ENCODE peak calls at places on chromosomes 11 and 22, in eight cellular contexts. T, U, Z, M, I, V, S and A are unnamed samples.

GRCh38 chr11:19347911-19348310 is 107.2 kb upstream of the E2F8 start:
- DNase-seq in Z (no peak), S (no peak), T (no peak), I (no peak), V (no peak), M (no peak), U (no peak), A (no peak)

GRCh38 chr11:65021509-65021908 is 5.7 kb upstream of the SNX15 start:
- DNase-seq in S (no peak), T (no peak), Z (no peak), M (no peak), V (no peak), U (no peak), I (no peak), A (peak)

GRCh38 chr11:1152316-1153104 is 5.2 kb upstream of the MUC5AC start:
- DNase-seq in I (no peak), Z (peak), M (peak), S (no peak), T (peak), V (no peak), U (peak), A (peak)

GRCh38 chr11:10622957-10623787 is 54.7 kb upstream of the LYVE1 start:
- DNase-seq in I (no peak), M (no peak), Z (no peak), S (no peak), U (no peak), T (no peak), V (peak), A (no peak)

GRCh38 chr22:31289335-31289734 is 3.0 kb downstream of the PIK3IP1 start:
- DNase-seq in S (no peak), M (no peak), I (no peak), V (no peak), U (no peak), T (no peak), Z (no peak), A (peak)

GRCh38 chr22:47776329-47776728 is 1013.9 kb downstream of the TBC1D22A start:
- DNase-seq in T (no peak), I (no peak), Z (no peak), V (no peak), U (no peak), S (no peak), M (peak), A (no peak)

GRCh38 chr22:19461506-19461905 is 14.0 kb upstream of the C22orf39 start:
- DNase-seq in Z (no peak), M (no peak), V (no peak), T (no peak), S (no peak), I (no peak), U (no peak), A (no peak)

GRCh38 chr22:44172370-44173108 is 8.2 kb upstream of the PARVG start:
- DNase-seq in M (no peak), T (no peak), S (peak), I (no peak), V (peak), Z (peak), U (no peak), A (no peak)

GRCh38 chr11:86497310-86497709 is 122.6 kb downstream of the CCDC81 start:
- DNase-seq in T (peak), S (no peak), M (no peak), Z (no peak), V (no peak), U (peak), I (no peak), A (no peak)

GRCh38 chr11:2199466-2200341 is 28.1 kb upstream of the TH start:
- DNase-seq in S (no peak), T (no peak), U (no peak), V (no peak), Z (no peak), I (no peak), M (no peak), A (peak)